ENCODE peak calls at places on chromosomes 6 and 20, in eight cellular contexts. Z, C, T, G, Q, K, Y and W are unnamed samples.

GRCh38 chr6:24974182-24975171 is 38.7 kb upstream of the RIPOR2 start:
- DNase-seq in Z (no peak), C (no peak), T (no peak), G (no peak), Q (no peak), K (no peak), Y (no peak), W (no peak)

GRCh38 chr6:33428891-33429744 is 9.3 kb downstream of the SYNGAP1 start:
- DNase-seq in Z (no peak), C (no peak), T (no peak), G (no peak), Q (no peak), K (no peak), Y (no peak), W (no peak)

GRCh38 chr20:10669843-10670446 is 3.9 kb downstream of the JAG1 start:
- DNase-seq in Z (no peak), C (no peak), T (no peak), G (no peak), Q (no peak), K (no peak), Y (no peak), W (peak)

GRCh38 chr6:121441477-121441876 is 6.0 kb downstream of the GJA1 start:
- DNase-seq in Z (no peak), C (no peak), T (no peak), G (no peak), Q (no peak), K (no peak), Y (no peak), W (no peak)

GRCh38 chr20:59317332-59317731 is 16.9 kb downstream of the EDN3 start:
- DNase-seq in Z (no peak), C (no peak), T (no peak), G (no peak), Q (no peak), K (no peak), Y (no peak), W (no peak)

GRCh38 chr6:71043902-71044301 is 87.0 kb upstream of the B3GAT2 start:
- DNase-seq in Z (no peak), C (no peak), T (no peak), G (peak), Q (no peak), K (no peak), Y (no peak), W (no peak)

GRCh38 chr6:148451690-148452089 is 109.1 kb downstream of the SASH1 start:
- DNase-seq in Z (no peak), C (no peak), T (no peak), G (no peak), Q (no peak), K (no peak), Y (no peak), W (no peak)

GRCh38 chr6:53066059-53066406 is 829 bp downstream of the FBXO9 start:
- DNase-seq in Z (no peak), C (peak), T (peak), G (no peak), Q (no peak), K (peak), Y (peak), W (no peak)

GRCh38 chr6:107114213-107114871 is 973 bp downstream of the BEND3 start:
- DNase-seq in Z (peak), C (peak), T (peak), G (peak), Q (peak), K (peak), Y (peak), W (peak)

GRCh38 chr20:46767127-46767761 is 57.8 kb downstream of the SLC2A10 start:
- DNase-seq in Z (peak), C (no peak), T (no peak), G (no peak), Q (peak), K (no peak), Y (no peak), W (no peak)

GRCh38 chr20:36439040-36439730 is 102.1 kb upstream of the MYL9 start:
- DNase-seq in Z (peak), C (peak), T (peak), G (peak), Q (peak), K (peak), Y (no peak), W (peak)

GRCh38 chr20:37383229-37383989 is 37.5 kb downstream of the SRC start:
- DNase-seq in Z (no peak), C (no peak), T (peak), G (peak), Q (no peak), K (no peak), Y (no peak), W (no peak)

GRCh38 chr20:3340443-3340842 is 67.0 kb downstream of the DNAAF9 start:
- DNase-seq in Z (no peak), C (peak), T (peak), G (no peak), Q (no peak), K (peak), Y (no peak), W (peak)

GRCh38 chr6:143807103-143807425 is 36.1 kb upstream of the LTV1 start:
- DNase-seq in Z (no peak), C (no peak), T (no peak), G (no peak), Q (no peak), K (no peak), Y (no peak), W (no peak)

GRCh38 chr6:68333444-68333843 is 301.6 kb upstream of the ADGRB3 start:
- DNase-seq in Z (no peak), C (no peak), T (no peak), G (no peak), Q (no peak), K (no peak), Y (no peak), W (no peak)

GRCh38 chr6:33298773-33299236 is at the start of gene RGL2:
- DNase-seq in Z (no peak), C (peak), T (peak), G (no peak), Q (peak), K (peak), Y (peak), W (peak)

GRCh38 chr6:107490568-107491058 is 696 bp downstream of the SOBP start:
- DNase-seq in Z (no peak), C (no peak), T (no peak), G (no peak), Q (no peak), K (no peak), Y (no peak), W (no peak)

GRCh38 chr6:138493413-138493812 is 5.9 kb downstream of the NHSL1 start:
- DNase-seq in Z (no peak), C (no peak), T (no peak), G (peak), Q (peak), K (peak), Y (no peak), W (no peak)

GRCh38 chr6:19865178-19865577 is 28.0 kb downstream of the ID4 start:
- DNase-seq in Z (no peak), C (no peak), T (no peak), G (no peak), Q (no peak), K (no peak), Y (no peak), W (no peak)

GRCh38 chr6:159151266-159151855 is 17.8 kb upstream of the FNDC1 start:
- DNase-seq in Z (peak), C (peak), T (no peak), G (peak), Q (peak), K (peak), Y (no peak), W (peak)

GRCh38 chr20:43988451-43988850 is 73.8 kb downstream of the TOX2 start:
- DNase-seq in Z (no peak), C (no peak), T (no peak), G (no peak), Q (no peak), K (no peak), Y (peak), W (peak)

GRCh38 chr20:41221614-41222218 is 84.4 kb downstream of the PLCG1 start:
- DNase-seq in Z (no peak), C (no peak), T (no peak), G (no peak), Q (no peak), K (no peak), Y (no peak), W (no peak)

GRCh38 chr6:161943561-161943960 is 669.7 kb upstream of the AGPAT4 start:
- DNase-seq in Z (no peak), C (no peak), T (no peak), G (no peak), Q (no peak), K (no peak), Y (no peak), W (no peak)

GRCh38 chr6:122392564-122393338 is 6.7 kb upstream of the HSF2 start:
- DNase-seq in Z (no peak), C (no peak), T (no peak), G (no peak), Q (no peak), K (no peak), Y (no peak), W (no peak)

GRCh38 chr6:105568751-105569150 is 165.9 kb upstream of the PREP start:
- DNase-seq in Z (no peak), C (no peak), T (no peak), G (no peak), Q (no peak), K (no peak), Y (no peak), W (no peak)

GRCh38 chr6:13273931-13274706 is 54.2 kb downstream of the TBC1D7 start:
- DNase-seq in Z (no peak), C (no peak), T (peak), G (no peak), Q (no peak), K (no peak), Y (no peak), W (no peak)

GRCh38 chr6:5457983-5458683 is 196.8 kb downstream of the FARS2 start:
- DNase-seq in Z (no peak), C (no peak), T (peak), G (no peak), Q (no peak), K (peak), Y (peak), W (no peak)

GRCh38 chr6:144778773-144779531 is 493.8 kb downstream of the UTRN start:
- DNase-seq in Z (no peak), C (no peak), T (no peak), G (no peak), Q (no peak), K (no peak), Y (no peak), W (no peak)

DNA sequence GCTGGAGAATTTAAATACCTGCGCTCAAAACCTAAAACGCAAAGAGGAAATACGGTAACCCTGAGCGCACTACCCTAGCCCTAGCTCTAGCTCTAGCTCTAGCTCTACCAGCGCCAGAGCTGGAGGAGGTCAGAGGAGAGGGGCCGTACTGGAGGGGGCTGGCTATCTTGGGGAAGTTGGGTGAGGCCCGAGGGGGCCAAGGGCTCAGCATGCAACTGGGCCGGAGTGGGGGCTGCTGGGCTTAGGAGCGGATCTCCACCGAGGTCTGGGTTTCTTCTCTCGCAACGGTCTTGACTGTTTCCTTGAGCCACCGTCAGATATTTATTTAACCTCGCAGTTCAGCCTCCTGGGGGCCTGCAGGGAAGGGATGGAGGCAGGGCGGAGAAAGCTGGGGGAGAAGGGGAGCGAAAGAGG is 91.0 kb downstream of the NCR2 start:
- DNase-seq in Z (no peak), C (no peak), T (no peak), G (no peak), Q (peak), K (no peak), Y (no peak), W (no peak)
- H3K4me3 ChIP-seq in Z (peak), C (peak), T (no peak), G (peak), Q (peak), K (no peak), Y (no peak), W (no peak)

GRCh38 chr6:3882865-3883264 is 33.7 kb downstream of the FAM50B start:
- DNase-seq in Z (no peak), C (no peak), T (no peak), G (no peak), Q (no peak), K (no peak), Y (peak), W (peak)

GRCh38 chr6:3885262-3886036 is 36.3 kb downstream of the FAM50B start:
- DNase-seq in Z (peak), C (no peak), T (no peak), G (no peak), Q (no peak), K (peak), Y (peak), W (no peak)

GRCh38 chr6:3888153-3888957 is 39.2 kb downstream of the FAM50B start:
- DNase-seq in Z (no peak), C (peak), T (no peak), G (no peak), Q (no peak), K (no peak), Y (peak), W (peak)

GRCh38 chr6:3884007-3884745 is 35.0 kb downstream of the FAM50B start:
- DNase-seq in Z (no peak), C (no peak), T (no peak), G (peak), Q (no peak), K (no peak), Y (peak), W (no peak)

DNA sequence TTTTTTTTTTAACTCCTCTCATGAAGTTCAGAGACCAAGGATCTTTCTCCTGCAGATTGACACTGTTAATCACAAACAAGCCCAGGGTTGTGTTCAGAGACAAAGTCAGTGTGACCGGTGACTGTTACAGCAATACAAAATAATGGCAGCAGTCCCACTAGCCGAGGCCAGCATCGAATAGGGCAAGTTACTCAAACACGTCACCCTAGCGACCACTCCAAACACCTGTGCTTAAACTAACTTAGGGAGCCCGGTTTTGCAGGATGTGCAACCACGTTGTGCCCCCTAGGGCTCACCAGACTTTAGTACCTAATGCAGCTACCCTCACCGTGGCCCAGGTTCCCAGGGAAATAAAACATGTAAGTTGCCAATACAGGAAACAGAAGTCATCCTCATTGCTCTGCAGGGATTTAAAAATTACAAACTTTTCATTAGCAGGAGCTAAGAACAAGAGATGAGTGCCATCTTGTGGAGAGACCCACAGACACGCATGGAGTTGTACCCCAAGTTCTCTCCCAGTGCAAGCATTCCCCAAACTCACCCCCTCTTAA is 38.1 kb downstream of the FAM50B start:
- DNase-seq in Z (peak), C (no peak), T (no peak), G (peak), Q (no peak), K (no peak), Y (peak), W (no peak)
- TF ChIP-seq CTCF in Z (peak), C (peak), T (peak), G (peak), Q (peak), K (peak), Y (no peak), W (peak)

DNA sequence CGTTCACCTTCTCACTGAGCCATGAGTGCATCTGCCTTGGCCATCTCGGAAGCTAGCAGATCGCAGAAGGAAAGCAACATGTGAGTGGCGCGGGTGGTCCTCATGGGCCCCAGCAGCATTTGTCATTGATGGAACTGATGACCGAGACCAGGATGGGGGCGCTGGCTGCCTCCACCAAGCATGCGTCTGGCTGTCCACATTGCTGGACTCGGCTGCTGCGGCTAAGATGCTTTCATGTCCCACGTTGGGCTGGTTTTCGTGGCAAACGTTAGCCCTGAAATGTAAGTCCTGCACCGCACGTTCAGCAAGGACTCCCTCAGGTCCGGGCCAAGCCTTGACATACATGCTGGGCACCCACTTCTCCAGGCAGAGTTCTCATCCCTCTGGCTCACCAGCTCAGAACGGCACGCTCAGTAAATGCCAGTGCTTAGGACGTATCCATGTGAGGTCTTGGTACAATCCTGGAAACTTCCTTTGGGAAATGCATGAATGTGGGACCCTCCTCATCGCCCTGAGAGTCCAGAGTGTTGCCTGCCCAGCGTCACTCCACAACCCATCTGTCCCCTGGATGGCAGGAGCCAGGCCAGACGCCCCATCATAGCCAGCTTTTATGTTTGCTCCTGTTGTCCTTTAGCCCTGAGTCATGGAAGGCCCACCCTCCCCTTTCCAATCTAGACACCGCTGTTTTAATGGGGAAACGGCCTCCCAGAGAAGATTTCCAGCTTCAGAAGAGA is 8.4 kb downstream of the SLCO4A1 start:
- DNase-seq in Z (no peak), C (no peak), T (no peak), G (no peak), Q (no peak), K (no peak), Y (no peak), W (no peak)
- H3K27ac ChIP-seq in Z (no peak), C (peak), T (peak), G (no peak), Q (no peak), K (no peak), Y (peak), W (peak)

DNA sequence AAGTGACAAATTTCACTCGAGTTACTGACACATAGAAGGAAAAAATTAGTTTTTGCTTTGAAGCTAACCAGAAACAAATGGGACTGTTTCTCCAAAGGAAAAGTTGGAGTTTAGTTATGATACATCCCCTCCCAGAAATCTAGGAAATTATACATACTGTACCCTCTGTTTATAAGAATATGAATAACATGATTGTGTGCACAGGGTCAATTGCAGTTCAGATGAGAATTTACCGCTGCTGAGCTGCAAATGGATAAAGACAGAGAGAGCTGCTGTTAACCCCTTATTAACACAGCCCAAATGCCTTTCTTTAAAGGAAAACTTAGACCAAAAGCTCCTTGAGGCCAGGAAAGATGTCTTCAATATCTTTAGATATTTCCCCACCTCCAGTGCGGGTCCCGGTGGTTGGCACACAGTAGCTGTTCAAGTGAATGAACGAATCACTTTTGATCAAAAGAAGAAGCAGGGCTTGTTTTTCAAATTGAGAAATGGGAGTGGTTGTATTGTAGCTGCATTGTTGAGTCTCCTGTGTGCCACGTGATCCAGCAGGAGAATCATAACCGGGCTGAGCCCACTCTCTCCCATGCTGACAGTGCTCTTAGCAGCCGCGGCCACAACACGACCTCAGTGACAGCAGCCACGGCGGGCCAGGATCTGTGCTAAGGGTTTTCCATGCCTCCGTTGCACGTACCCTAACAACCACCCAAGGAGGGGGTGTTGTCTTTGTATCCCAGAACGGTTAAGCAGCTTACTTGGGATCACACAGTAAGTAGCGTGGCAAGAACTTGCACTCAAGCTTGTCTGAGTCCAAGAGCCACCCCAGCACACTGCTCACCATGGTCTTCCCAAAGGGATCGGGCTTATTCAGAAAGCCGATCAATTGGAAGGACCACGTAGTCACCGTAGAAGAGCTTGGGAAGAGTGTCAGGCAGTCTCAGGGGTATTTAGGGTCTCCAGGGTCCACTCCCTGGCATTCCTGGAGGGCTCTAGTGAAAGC is 53.5 kb upstream of the BMP6 start:
- DNase-seq in Z (no peak), C (no peak), T (no peak), G (no peak), Q (no peak), K (no peak), Y (no peak), W (no peak)
- H3K4me3 ChIP-seq in Z (no peak), C (peak), T (no peak), G (peak), Q (peak), K (no peak), Y (peak), W (no peak)

DNA sequence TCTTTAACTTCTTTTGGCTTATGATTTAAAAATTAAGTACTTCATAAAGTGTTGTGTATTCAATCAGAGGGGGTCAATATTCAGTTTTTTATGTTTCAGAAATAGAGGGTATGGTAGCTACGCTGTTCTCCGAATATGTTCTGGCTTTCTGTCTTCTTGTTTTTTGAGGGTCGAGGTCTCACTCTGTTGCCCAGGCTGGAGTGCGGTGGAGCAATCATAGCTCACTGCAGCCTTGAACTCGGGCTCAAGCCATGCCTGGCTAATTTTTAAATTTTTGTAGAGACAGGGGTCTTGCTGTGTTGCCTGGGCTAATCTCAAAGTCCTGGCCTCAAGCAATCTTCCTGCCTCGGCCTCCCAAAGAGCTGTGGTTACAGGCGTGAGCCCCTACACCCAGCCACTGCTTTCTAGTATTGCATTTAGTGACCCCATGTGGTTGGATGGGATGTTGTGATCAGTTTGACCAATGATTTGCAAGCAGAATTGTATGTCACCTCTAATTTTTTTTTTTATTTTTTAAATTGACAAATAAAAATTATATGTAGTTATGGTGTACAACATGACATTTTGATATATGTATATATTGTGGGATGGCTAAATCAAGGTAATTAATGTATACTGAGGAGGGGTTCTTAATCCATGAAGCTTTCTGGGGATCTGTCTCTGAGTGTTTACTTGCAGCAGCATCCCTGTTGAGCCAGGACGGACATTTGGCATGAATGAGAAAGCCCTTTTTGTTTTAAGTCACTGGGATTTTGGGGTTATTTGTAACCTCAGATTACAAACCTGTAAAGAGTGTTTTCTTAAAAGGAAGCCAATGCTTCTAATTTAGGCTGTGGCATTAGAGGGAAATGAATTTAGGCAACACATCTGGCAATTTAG is 38.5 kb upstream of the DEK start:
- DNase-seq in Z (peak), C (no peak), T (no peak), G (no peak), Q (peak), K (no peak), Y (no peak), W (no peak)
- TF ChIP-seq CTCF in Z (peak), C (peak), T (no peak), G (peak), Q (peak), K (no peak), Y (no peak), W (no peak)

GRCh38 chr6:131023834-131024504 is 39.1 kb downstream of the EPB41L2 start:
- DNase-seq in Z (no peak), C (no peak), T (no peak), G (peak), Q (no peak), K (no peak), Y (no peak), W (no peak)
- H3K27ac ChIP-seq in Z (no peak), C (no peak), T (no peak), G (peak), Q (no peak), K (no peak), Y (no peak), W (no peak)